ENCODE peak calls at places on chromosomes 2 and 18, in six cellular contexts. One of them, this sample, is unnamed.

GRCh38 chr2:239371726-239372686 is 28.8 kb downstream of the HDAC4 start:
- DNase-seq in CD4-positive, alpha-beta memory T cell: no peak
- DNase-seq in fibroblast of lung: no peak
- DNase-seq in nucleus accumbens: no peak
- DNase-seq in GF-D8: no peak
- DNase-seq in A172: no peak
- DNase-seq in this sample: no peak

GRCh38 chr2:47520302-47520630 is 117.3 kb downstream of the MSH2 start:
- DNase-seq in CD4-positive, alpha-beta memory T cell: no peak
- DNase-seq in fibroblast of lung: no peak
- DNase-seq in nucleus accumbens: no peak
- DNase-seq in GF-D8: peak; percentile 13
- DNase-seq in A172: no peak
- DNase-seq in this sample: no peak

GRCh38 chr18:48387300-48387699 is 21.9 kb downstream of the ZBTB7C start:
- DNase-seq in CD4-positive, alpha-beta memory T cell: no peak
- DNase-seq in fibroblast of lung: no peak
- DNase-seq in nucleus accumbens: no peak
- DNase-seq in GF-D8: no peak
- DNase-seq in A172: no peak
- DNase-seq in this sample: no peak

GRCh38 chr2:235085476-235085875 is 133.7 kb downstream of the SH3BP4 start:
- DNase-seq in CD4-positive, alpha-beta memory T cell: no peak
- DNase-seq in fibroblast of lung: no peak
- DNase-seq in nucleus accumbens: no peak
- DNase-seq in GF-D8: no peak
- DNase-seq in A172: no peak
- DNase-seq in this sample: no peak

GRCh38 chr2:175690113-175690716 is 311.9 kb downstream of the LNPK start:
- DNase-seq in CD4-positive, alpha-beta memory T cell: peak; percentile 27
- DNase-seq in fibroblast of lung: peak; percentile 83
- DNase-seq in nucleus accumbens: no peak
- DNase-seq in GF-D8: peak; percentile 4
- DNase-seq in A172: peak; percentile 68
- DNase-seq in this sample: peak; percentile 65

GRCh38 chr2:120315367-120316033 is 30.4 kb upstream of the INHBB start:
- DNase-seq in CD4-positive, alpha-beta memory T cell: no peak
- DNase-seq in fibroblast of lung: no peak
- DNase-seq in nucleus accumbens: no peak
- DNase-seq in GF-D8: no peak
- DNase-seq in A172: no peak
- DNase-seq in this sample: no peak

GRCh38 chr2:15761056-15761455 is 169.4 kb downstream of the DDX1 start:
- DNase-seq in CD4-positive, alpha-beta memory T cell: no peak
- DNase-seq in fibroblast of lung: no peak
- DNase-seq in nucleus accumbens: no peak
- DNase-seq in GF-D8: no peak
- DNase-seq in A172: no peak
- DNase-seq in this sample: no peak

GRCh38 chr18:57927511-57927910 is 116.5 kb upstream of the NEDD4L start:
- DNase-seq in CD4-positive, alpha-beta memory T cell: no peak
- DNase-seq in fibroblast of lung: no peak
- DNase-seq in nucleus accumbens: no peak
- DNase-seq in GF-D8: no peak
- DNase-seq in A172: no peak
- DNase-seq in this sample: no peak

GRCh38 chr2:174761837-174762236 is 2.4 kb downstream of the CHRNA1 start:
- DNase-seq in CD4-positive, alpha-beta memory T cell: no peak
- DNase-seq in fibroblast of lung: peak; percentile 34
- DNase-seq in nucleus accumbens: no peak
- DNase-seq in GF-D8: no peak
- DNase-seq in A172: no peak
- DNase-seq in this sample: no peak

GRCh38 chr2:179596018-179596417 is 265.4 kb downstream of the ZNF385B start:
- DNase-seq in CD4-positive, alpha-beta memory T cell: no peak
- DNase-seq in fibroblast of lung: peak; percentile 85
- DNase-seq in nucleus accumbens: no peak
- DNase-seq in GF-D8: no peak
- DNase-seq in A172: no peak
- DNase-seq in this sample: peak; percentile 35

GRCh38 chr2:212539145-212539880 is 711 bp upstream of the ERBB4 start:
- DNase-seq in CD4-positive, alpha-beta memory T cell: no peak
- DNase-seq in fibroblast of lung: peak; percentile 6
- DNase-seq in nucleus accumbens: peak; percentile 48
- DNase-seq in GF-D8: no peak
- DNase-seq in A172: peak; percentile 38
- DNase-seq in this sample: no peak

GRCh38 chr2:3201296-3201695 is 176.3 kb downstream of the EIPR1 start:
- DNase-seq in CD4-positive, alpha-beta memory T cell: no peak
- DNase-seq in fibroblast of lung: no peak
- DNase-seq in nucleus accumbens: no peak
- DNase-seq in GF-D8: no peak
- DNase-seq in A172: no peak
- DNase-seq in this sample: no peak

GRCh38 chr2:176147215-176147789 is 4.0 kb upstream of the HOXD4 start:
- DNase-seq in CD4-positive, alpha-beta memory T cell: no peak
- DNase-seq in fibroblast of lung: no peak
- DNase-seq in nucleus accumbens: no peak
- DNase-seq in GF-D8: no peak
- DNase-seq in A172: no peak
- DNase-seq in this sample: no peak

GRCh38 chr2:60867848-60868247 is 13.5 kb upstream of the REL start:
- DNase-seq in CD4-positive, alpha-beta memory T cell: peak; percentile 65
- DNase-seq in fibroblast of lung: no peak
- DNase-seq in nucleus accumbens: no peak
- DNase-seq in GF-D8: peak; percentile 79
- DNase-seq in A172: no peak
- DNase-seq in this sample: no peak

GRCh38 chr2:42046819-42047487 is 868 bp upstream of the PKDCC start:
- DNase-seq in CD4-positive, alpha-beta memory T cell: peak; percentile 19
- DNase-seq in fibroblast of lung: peak; percentile 44
- DNase-seq in nucleus accumbens: no peak
- DNase-seq in GF-D8: no peak
- DNase-seq in A172: no peak
- DNase-seq in this sample: no peak

GRCh38 chr2:10770956-10771750 is 41.4 kb downstream of the PDIA6 start:
- DNase-seq in CD4-positive, alpha-beta memory T cell: no peak
- DNase-seq in fibroblast of lung: no peak
- DNase-seq in nucleus accumbens: no peak
- DNase-seq in GF-D8: no peak
- DNase-seq in A172: no peak
- DNase-seq in this sample: no peak

GRCh38 chr18:50558157-50558556 is 1.7 kb upstream of the MAPK4 start:
- DNase-seq in CD4-positive, alpha-beta memory T cell: no peak
- DNase-seq in fibroblast of lung: no peak
- DNase-seq in nucleus accumbens: no peak
- DNase-seq in GF-D8: no peak
- DNase-seq in A172: no peak
- DNase-seq in this sample: no peak

GRCh38 chr2:177273456-177273855 is 8.9 kb upstream of the NFE2L2 start:
- DNase-seq in CD4-positive, alpha-beta memory T cell: no peak
- DNase-seq in fibroblast of lung: peak; percentile 72
- DNase-seq in nucleus accumbens: no peak
- DNase-seq in GF-D8: no peak
- DNase-seq in A172: no peak
- DNase-seq in this sample: peak; percentile 72

GRCh38 chr2:201261471-201261870 is 1.1 kb downstream of the CASP8 start:
- DNase-seq in CD4-positive, alpha-beta memory T cell: peak; percentile 64
- DNase-seq in fibroblast of lung: no peak
- DNase-seq in nucleus accumbens: no peak
- DNase-seq in GF-D8: no peak
- DNase-seq in A172: no peak
- DNase-seq in this sample: no peak

GRCh38 chr18:36850527-36851201 is 21.7 kb downstream of the KIAA1328 start:
- DNase-seq in CD4-positive, alpha-beta memory T cell: no peak
- DNase-seq in fibroblast of lung: peak; percentile 81
- DNase-seq in nucleus accumbens: no peak
- DNase-seq in GF-D8: no peak
- DNase-seq in A172: peak; percentile 92
- DNase-seq in this sample: peak; percentile 79

GRCh38 chr2:239516954-239517305 is 116.1 kb upstream of the HDAC4 start:
- DNase-seq in CD4-positive, alpha-beta memory T cell: no peak
- DNase-seq in fibroblast of lung: no peak
- DNase-seq in nucleus accumbens: no peak
- DNase-seq in GF-D8: no peak
- DNase-seq in A172: no peak
- DNase-seq in this sample: no peak

GRCh38 chr2:110157153-110157793 is 41.7 kb upstream of the MALL start:
- DNase-seq in CD4-positive, alpha-beta memory T cell: peak; percentile 13
- DNase-seq in fibroblast of lung: peak; percentile 84
- DNase-seq in nucleus accumbens: no peak
- DNase-seq in GF-D8: no peak
- DNase-seq in A172: peak; percentile 82
- DNase-seq in this sample: peak; percentile 60

GRCh38 chr2:101830555-101830954 is 133.0 kb downstream of the MAP4K4 start:
- DNase-seq in CD4-positive, alpha-beta memory T cell: no peak
- DNase-seq in fibroblast of lung: no peak
- DNase-seq in nucleus accumbens: no peak
- DNase-seq in GF-D8: no peak
- DNase-seq in A172: peak; percentile 45
- DNase-seq in this sample: no peak

GRCh38 chr2:83160571-83160970 is 1298.5 kb downstream of the SUCLG1 start:
- DNase-seq in CD4-positive, alpha-beta memory T cell: no peak
- DNase-seq in fibroblast of lung: no peak
- DNase-seq in nucleus accumbens: no peak
- DNase-seq in GF-D8: no peak
- DNase-seq in A172: no peak
- DNase-seq in this sample: no peak

GRCh38 chr2:206219957-206220356 is 54.5 kb upstream of the ZDBF2 start:
- DNase-seq in CD4-positive, alpha-beta memory T cell: no peak
- DNase-seq in fibroblast of lung: no peak
- DNase-seq in nucleus accumbens: no peak
- DNase-seq in GF-D8: no peak
- DNase-seq in A172: no peak
- DNase-seq in this sample: no peak

GRCh38 chr2:212364106-212364505 is 174.5 kb downstream of the ERBB4 start:
- DNase-seq in CD4-positive, alpha-beta memory T cell: no peak
- DNase-seq in fibroblast of lung: peak; percentile 18
- DNase-seq in nucleus accumbens: no peak
- DNase-seq in GF-D8: no peak
- DNase-seq in A172: no peak
- DNase-seq in this sample: peak; percentile 54

GRCh38 chr2:30157616-30158015 is 10.8 kb downstream of the YPEL5 start:
- DNase-seq in CD4-positive, alpha-beta memory T cell: no peak
- DNase-seq in fibroblast of lung: no peak
- DNase-seq in nucleus accumbens: no peak
- DNase-seq in GF-D8: no peak
- DNase-seq in A172: no peak
- DNase-seq in this sample: no peak

GRCh38 chr2:140349695-140350094 is 1569.5 kb upstream of the NXPH2 start:
- DNase-seq in CD4-positive, alpha-beta memory T cell: no peak
- DNase-seq in fibroblast of lung: peak; percentile 32
- DNase-seq in nucleus accumbens: no peak
- DNase-seq in GF-D8: no peak
- DNase-seq in A172: no peak
- DNase-seq in this sample: peak; percentile 10

GRCh38 chr2:58047373-58047674 is 718 bp downstream of the VRK2 start:
- DNase-seq in CD4-positive, alpha-beta memory T cell: no peak
- DNase-seq in fibroblast of lung: no peak
- DNase-seq in nucleus accumbens: no peak
- DNase-seq in GF-D8: no peak
- DNase-seq in A172: no peak
- DNase-seq in this sample: no peak

GRCh38 chr2:234496442-234496834 is 443 bp downstream of the ARL4C start:
- DNase-seq in CD4-positive, alpha-beta memory T cell: no peak
- DNase-seq in fibroblast of lung: no peak
- DNase-seq in nucleus accumbens: no peak
- DNase-seq in GF-D8: no peak
- DNase-seq in A172: no peak
- DNase-seq in this sample: no peak

GRCh38 chr2:215476424-215476823 is 40.6 kb upstream of the FN1 start:
- DNase-seq in CD4-positive, alpha-beta memory T cell: no peak
- DNase-seq in fibroblast of lung: no peak
- DNase-seq in nucleus accumbens: no peak
- DNase-seq in GF-D8: no peak
- DNase-seq in A172: no peak
- DNase-seq in this sample: no peak

GRCh38 chr2:164934790-164935466 is 20.4 kb downstream of the SLC38A11 start:
- DNase-seq in CD4-positive, alpha-beta memory T cell: no peak
- DNase-seq in fibroblast of lung: no peak
- DNase-seq in nucleus accumbens: no peak
- DNase-seq in GF-D8: no peak
- DNase-seq in A172: no peak
- DNase-seq in this sample: no peak

GRCh38 chr2:240999001-240999791 is 778 bp downstream of the SNED1 start:
- DNase-seq in CD4-positive, alpha-beta memory T cell: no peak
- DNase-seq in fibroblast of lung: no peak
- DNase-seq in nucleus accumbens: no peak
- DNase-seq in GF-D8: no peak
- DNase-seq in A172: no peak
- DNase-seq in this sample: no peak

GRCh38 chr18:76480913-76481312 is 14.1 kb downstream of the ZNF516 start:
- DNase-seq in CD4-positive, alpha-beta memory T cell: no peak
- DNase-seq in fibroblast of lung: no peak
- DNase-seq in nucleus accumbens: no peak
- DNase-seq in GF-D8: no peak
- DNase-seq in A172: no peak
- DNase-seq in this sample: no peak

GRCh38 chr2:180322781-180323180 is 315.7 kb upstream of the CWC22 start:
- DNase-seq in CD4-positive, alpha-beta memory T cell: no peak
- DNase-seq in fibroblast of lung: peak; percentile 9
- DNase-seq in nucleus accumbens: no peak
- DNase-seq in GF-D8: no peak
- DNase-seq in A172: peak; percentile 33
- DNase-seq in this sample: no peak